ENCODE peak calls at places on chromosomes 13 and 19, in nine cellular contexts. C is AG09309; I is AG04449; W is pancreas; V is ovary; N is progenitor cell of endocrine pancreas; Q is GM13976; Y is CD4-positive, alpha-beta T cell; O is left ventricle myocardium inferior. Z is an unnamed sample.

GRCh38 chr13:39159971-39160370 is 121.7 kb downstream of the NHLRC3 start:
- DNase-seq in C (no peak), I (no peak), W (no peak), V (no peak), N (no peak), Q (no peak), Y (no peak), O (no peak), Z (no peak)

GRCh38 chr19:4284176-4284958 is 5.3 kb downstream of the SHD start:
- DNase-seq in C (no peak), I (no peak), W (no peak), V (no peak), N (no peak), Q (no peak), Y (no peak), O (no peak), Z (no peak)

GRCh38 chr13:113839536-113840204 is 24.2 kb downstream of the GAS6 start:
- DNase-seq in C (no peak), I (no peak), W (no peak), V (peak), N (no peak), Q (no peak), Y (no peak), O (peak), Z (no peak)

GRCh38 chr13:50425772-50426171 is 410.5 kb downstream of the KCNRG start:
- DNase-seq in C (no peak), I (no peak), W (no peak), V (no peak), N (no peak), Q (no peak), Y (no peak), O (no peak), Z (no peak)

GRCh38 chr13:34161829-34162544 is 344.0 kb downstream of the RFC3 start:
- DNase-seq in C (peak), I (peak), W (no peak), V (no peak), N (no peak), Q (no peak), Y (no peak), O (no peak), Z (no peak)

GRCh38 chr13:36369268-36370107 is 23.3 kb upstream of the SPART start:
- DNase-seq in C (no peak), I (no peak), W (no peak), V (no peak), N (no peak), Q (no peak), Y (no peak), O (no peak), Z (no peak)

GRCh38 chr19:15556634-15557181 is 48.4 kb downstream of the CYP4F22 start:
- DNase-seq in C (no peak), I (no peak), W (no peak), V (no peak), N (no peak), Q (no peak), Y (no peak), O (no peak), Z (no peak)

GRCh38 chr19:14476663-14477401 is 1.7 kb upstream of the PTGER1 start:
- DNase-seq in C (peak), I (no peak), W (no peak), V (no peak), N (no peak), Q (peak), Y (no peak), O (no peak), Z (no peak)

GRCh38 chr19:39297931-39298634 is 1.9 kb downstream of the IFNL1 start:
- DNase-seq in C (no peak), I (no peak), W (no peak), V (no peak), N (no peak), Q (no peak), Y (peak), O (no peak), Z (no peak)

GRCh38 chr13:112879283-112879833 is 89.7 kb upstream of the MCF2L start:
- DNase-seq in C (peak), I (peak), W (no peak), V (no peak), N (no peak), Q (no peak), Y (no peak), O (peak), Z (no peak)

GRCh38 chr19:887599-887998 is 5.4 kb downstream of the MED16 start:
- DNase-seq in C (no peak), I (no peak), W (no peak), V (no peak), N (no peak), Q (no peak), Y (no peak), O (no peak), Z (no peak)

GRCh38 chr13:21670006-21670882 is 629 bp upstream of the FGF9 start:
- DNase-seq in C (no peak), I (no peak), W (peak), V (peak), N (peak), Q (peak), Y (peak), O (peak), Z (peak)

GRCh38 chr13:46905249-46905648 is 8.4 kb upstream of the HTR2A start:
- DNase-seq in C (no peak), I (no peak), W (no peak), V (no peak), N (no peak), Q (no peak), Y (no peak), O (no peak), Z (no peak)

GRCh38 chr19:54164369-54165068 is 5.0 kb upstream of the LENG1 start:
- DNase-seq in C (no peak), I (no peak), W (peak), V (no peak), N (peak), Q (peak), Y (no peak), O (no peak), Z (no peak)

GRCh38 chr19:42850981-42851717 is 28.4 kb downstream of the PSG1 start:
- DNase-seq in C (peak), I (peak), W (no peak), V (no peak), N (no peak), Q (no peak), Y (no peak), O (peak), Z (no peak)

GRCh38 chr19:46288896-46289588 is 7.8 kb upstream of the HIF3A start:
- DNase-seq in C (peak), I (no peak), W (no peak), V (no peak), N (no peak), Q (no peak), Y (no peak), O (peak), Z (no peak)

GRCh38 chr19:38993271-38993670 is 17.7 kb upstream of the FBXO17 start:
- DNase-seq in C (no peak), I (peak), W (no peak), V (no peak), N (no peak), Q (no peak), Y (no peak), O (no peak), Z (no peak)

GRCh38 chr13:26590951-26591350 is 33.5 kb downstream of the WASF3 start:
- DNase-seq in C (no peak), I (no peak), W (no peak), V (no peak), N (no peak), Q (no peak), Y (no peak), O (no peak), Z (no peak)

GRCh38 chr19:39133431-39134270 is 8.1 kb downstream of the PAK4 start:
- DNase-seq in C (no peak), I (no peak), W (peak), V (peak), N (no peak), Q (no peak), Y (no peak), O (no peak), Z (no peak)

GRCh38 chr19:48810151-48810550 is 678 bp downstream of the BCAT2 start:
- DNase-seq in C (no peak), I (no peak), W (no peak), V (no peak), N (no peak), Q (peak), Y (no peak), O (no peak), Z (peak)

GRCh38 chr13:97895383-97895782 is 58.1 kb upstream of the IPO5 start:
- DNase-seq in C (no peak), I (no peak), W (no peak), V (no peak), N (no peak), Q (no peak), Y (no peak), O (no peak), Z (no peak)

GRCh38 chr13:33577037-33577436 is 240.9 kb upstream of the RFC3 start:
- DNase-seq in C (no peak), I (no peak), W (no peak), V (no peak), N (no peak), Q (no peak), Y (no peak), O (no peak), Z (no peak)

GRCh38 chr13:111658150-111659100 is 338.0 kb downstream of the TEX29 start:
- DNase-seq in C (no peak), I (no peak), W (no peak), V (no peak), N (peak), Q (no peak), Y (no peak), O (no peak), Z (no peak)

GRCh38 chr19:55255618-55256423 is 3.0 kb downstream of the PPP6R1 start:
- DNase-seq in C (no peak), I (no peak), W (no peak), V (no peak), N (no peak), Q (peak), Y (peak), O (no peak), Z (peak)

GRCh38 chr13:67950594-67950993 is 720.5 kb upstream of the PCDH9 start:
- DNase-seq in C (no peak), I (no peak), W (no peak), V (no peak), N (no peak), Q (no peak), Y (no peak), O (no peak), Z (no peak)

GRCh38 chr19:5282926-5283325 is 57.7 kb downstream of the PTPRS start:
- DNase-seq in C (no peak), I (no peak), W (no peak), V (no peak), N (no peak), Q (no peak), Y (no peak), O (peak), Z (no peak)

GRCh38 chr19:4537953-4538600 is 1.8 kb downstream of the LRG1 start:
- DNase-seq in C (no peak), I (no peak), W (no peak), V (no peak), N (no peak), Q (no peak), Y (no peak), O (no peak), Z (no peak)

GRCh38 chr19:35265126-35265995 is 3.4 kb upstream of the USF2 start:
- DNase-seq in C (no peak), I (no peak), W (peak), V (peak), N (peak), Q (no peak), Y (no peak), O (no peak), Z (no peak)

GRCh38 chr13:84399320-84400085 is 517.2 kb upstream of the SLITRK1 start:
- DNase-seq in C (no peak), I (no peak), W (no peak), V (no peak), N (no peak), Q (no peak), Y (no peak), O (no peak), Z (no peak)

GRCh38 chr13:26784704-26785639 is 24.4 kb upstream of the GPR12 start:
- DNase-seq in C (no peak), I (no peak), W (no peak), V (no peak), N (no peak), Q (no peak), Y (peak), O (no peak), Z (no peak)

GRCh38 chr19:48461982-48462655 is 6.7 kb downstream of the KCNJ14 start:
- DNase-seq in C (no peak), I (no peak), W (no peak), V (peak), N (no peak), Q (no peak), Y (no peak), O (no peak), Z (no peak)

GRCh38 chr19:45352914-45353796 is 12.6 kb downstream of the KLC3 start:
- DNase-seq in C (no peak), I (no peak), W (no peak), V (no peak), N (no peak), Q (no peak), Y (no peak), O (no peak), Z (no peak)

GRCh38 chr19:6808494-6808893 is 36.0 kb downstream of the VAV1 start:
- DNase-seq in C (no peak), I (no peak), W (no peak), V (no peak), N (no peak), Q (no peak), Y (no peak), O (no peak), Z (no peak)
- TF ChIP-seq CTCF in C (no peak), I (no peak), W (no peak), V (no peak), N (no peak), Q (no peak), Y (no peak), O (no peak), Z (no peak)

DNA sequence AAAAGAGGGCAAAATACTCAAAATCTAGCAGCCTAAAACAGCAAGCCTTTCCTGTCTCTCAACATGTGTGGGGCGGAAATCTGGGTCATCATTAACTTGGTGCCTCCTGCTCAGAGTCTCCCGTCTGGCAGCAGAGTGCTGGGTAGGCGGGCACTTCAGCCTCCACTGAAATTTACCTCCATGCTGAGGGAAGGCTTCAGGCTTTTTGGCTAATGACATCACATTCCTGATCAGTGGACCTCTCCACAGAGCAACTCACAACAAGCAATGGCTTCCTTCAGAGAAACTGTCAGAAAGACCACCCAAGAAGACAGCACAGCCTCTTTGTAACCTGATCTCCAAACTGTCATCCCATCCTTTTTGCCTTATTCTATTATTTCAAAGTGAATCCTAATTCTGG is 1109.0 kb downstream of the UQCRFS1 start:
- DNase-seq in C (no peak), I (no peak), W (no peak), V (no peak), N (no peak), Q (no peak), Y (no peak), O (no peak), Z (no peak)
- TF ChIP-seq CTCF in C (no peak), I (no peak), W (no peak), V (no peak), N (no peak), Q (no peak), Y (no peak), O (no peak), Z (no peak)

GRCh38 chr19:30227071-30227621 is 145.0 kb upstream of the ZNF536 start:
- DNase-seq in C (no peak), I (no peak), W (no peak), V (no peak), N (no peak), Q (no peak), Y (no peak), O (no peak), Z (peak)

GRCh38 chr19:30228113-30228725 is 144.0 kb upstream of the ZNF536 start:
- DNase-seq in C (no peak), I (no peak), W (no peak), V (no peak), N (no peak), Q (no peak), Y (no peak), O (no peak), Z (no peak)

GRCh38 chr19:30228726-30229523 is 143.3 kb upstream of the ZNF536 start:
- DNase-seq in C (no peak), I (no peak), W (no peak), V (no peak), N (no peak), Q (peak), Y (no peak), O (no peak), Z (no peak)

GRCh38 chr19:30226464-30227070 is 145.6 kb upstream of the ZNF536 start:
- DNase-seq in C (no peak), I (no peak), W (no peak), V (no peak), N (no peak), Q (no peak), Y (no peak), O (no peak), Z (no peak)

DNA sequence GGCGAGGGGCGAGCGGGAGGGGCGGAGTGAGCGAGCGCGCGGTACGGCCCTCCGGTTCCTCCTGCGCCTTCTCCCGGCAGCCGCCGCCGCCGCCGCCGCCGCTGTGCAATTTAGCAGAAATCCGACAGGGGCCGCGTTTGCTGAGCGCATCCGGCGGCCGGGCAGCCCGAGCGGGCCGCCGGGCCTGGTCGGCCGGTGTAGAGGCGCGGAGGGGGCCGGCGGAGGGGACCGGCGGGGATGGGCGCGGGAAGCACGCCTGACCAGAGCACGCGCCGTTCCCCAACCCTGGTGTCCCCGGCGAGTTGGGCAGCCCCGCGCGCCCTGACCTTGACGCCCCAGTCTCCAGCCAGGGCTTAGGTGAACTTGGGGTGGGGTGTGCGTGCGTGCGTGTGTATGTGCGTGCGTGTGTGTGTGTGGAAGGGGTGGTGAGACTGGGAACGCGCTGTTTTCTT is 144.5 kb upstream of the ZNF536 start:
- DNase-seq in C (no peak), I (no peak), W (peak), V (no peak), N (peak), Q (peak), Y (no peak), O (peak), Z (peak)
- TF ChIP-seq CTCF in C (peak), I (peak), W (peak), V (no peak), N (peak), Q (peak), Y (no peak), O (peak), Z (peak)

DNA sequence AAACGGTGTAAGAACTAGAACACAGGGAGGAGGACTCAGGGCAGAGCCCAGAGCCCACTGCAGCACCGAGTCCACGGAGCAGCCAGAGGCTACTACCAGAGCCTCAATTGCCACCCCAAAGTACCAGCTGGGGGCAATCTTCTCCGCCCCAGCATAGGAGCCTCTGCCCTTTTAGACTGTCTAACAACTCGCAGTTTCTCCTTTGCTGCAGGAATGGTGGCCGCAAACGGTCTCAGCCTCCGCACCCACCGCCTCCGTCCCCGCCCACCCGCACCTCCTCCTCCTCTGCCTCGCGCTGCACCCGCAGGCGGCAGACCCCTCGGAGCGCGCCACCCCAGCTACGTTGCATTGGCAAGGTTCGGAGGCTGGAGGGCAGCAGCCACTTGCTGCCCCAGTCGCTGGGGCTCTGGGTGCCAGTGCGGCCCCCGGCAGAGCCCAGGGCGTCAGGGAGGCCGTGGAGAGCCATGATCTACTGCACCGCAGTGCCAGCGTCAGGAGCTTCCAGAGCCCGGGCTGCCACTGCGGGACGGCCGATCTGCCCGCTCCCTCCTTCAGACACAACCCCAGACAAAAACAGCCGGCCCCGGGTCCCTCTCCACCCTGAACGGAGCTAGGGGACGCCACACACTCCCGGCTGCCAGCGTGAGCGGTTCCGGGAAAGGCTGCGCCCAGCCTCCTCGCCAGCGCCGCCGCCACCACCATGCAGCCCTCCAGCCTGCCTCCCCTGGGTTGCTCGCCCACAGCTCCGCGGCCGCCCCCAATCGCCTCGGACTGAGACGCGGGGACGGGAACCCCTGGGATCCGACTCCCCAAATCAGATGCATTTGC is 1.8 kb downstream of the FGF14 start:
- DNase-seq in C (no peak), I (no peak), W (peak), V (no peak), N (no peak), Q (peak), Y (no peak), O (peak), Z (peak)
- TF ChIP-seq CTCF in C (peak), I (no peak), W (no peak), V (no peak), N (no peak), Q (no peak), Y (no peak), O (no peak), Z (no peak)

GRCh38 chr19:19139876-19140229 is 1.6 kb upstream of the TMEM161A start:
- DNase-seq in C (no peak), I (no peak), W (no peak), V (no peak), N (no peak), Q (no peak), Y (no peak), O (no peak), Z (no peak)
- TF ChIP-seq CTCF in C (no peak), I (no peak), W (no peak), V (no peak), N (no peak), Q (no peak), Y (peak), O (peak), Z (no peak)

Z was measured in GM10248.